ENCODE peak calls at places on chromosome 12, in five cellular contexts. D is HEK293T, U is GM12878, I is K562, S is SK-N-SH. R is an unnamed sample.

GRCh38 chr12:123960856-123961255 is 11.8 kb downstream of the CCDC92 start:
- DNase-seq in D (no peak), U (no peak), I (no peak), S (no peak), R (no peak)

GRCh38 chr12:71904629-71905028 is 34.0 kb upstream of the TPH2 start:
- DNase-seq in D (no peak), U (no peak), I (no peak), S (no peak), R (no peak)

GRCh38 chr12:100375023-100375737 is 18.3 kb downstream of the SLC17A8 start:
- DNase-seq in D (no peak), U (no peak), I (no peak), S (no peak), R (no peak)

GRCh38 chr12:103348935-103349334 is 146.8 kb downstream of the C12orf42 start:
- DNase-seq in D (no peak), U (no peak), I (no peak), S (no peak), R (no peak)

GRCh38 chr12:87283111-87283510 is 746.1 kb downstream of the C12orf50 start:
- DNase-seq in D (no peak), U (no peak), I (no peak), S (no peak), R (no peak)

GRCh38 chr12:15708396-15709070 is 80.7 kb downstream of the EPS8 start:
- DNase-seq in D (no peak), U (no peak), I (no peak), S (no peak), R (peak)

GRCh38 chr12:42482820-42483533 is 106.6 kb downstream of the PRICKLE1 start:
- DNase-seq in D (peak), U (no peak), I (peak), S (peak), R (peak)

GRCh38 chr12:89883630-89884364 is 175.2 kb upstream of the ATP2B1 start:
- DNase-seq in D (no peak), U (no peak), I (no peak), S (no peak), R (no peak)

GRCh38 chr12:68559246-68559645 is 51.5 kb upstream of the RAP1B start:
- DNase-seq in D (no peak), U (no peak), I (peak), S (no peak), R (no peak)

GRCh38 chr12:113091506-113091905 is 35.0 kb downstream of the DTX1 start:
- DNase-seq in D (no peak), U (no peak), I (no peak), S (no peak), R (no peak)

GRCh38 chr12:673849-674248 is 10.6 kb upstream of the NINJ2 start:
- DNase-seq in D (no peak), U (no peak), I (no peak), S (no peak), R (no peak)

GRCh38 chr12:19916982-19917381 is 451.4 kb upstream of the PDE3A start:
- DNase-seq in D (no peak), U (no peak), I (no peak), S (no peak), R (no peak)

DNA sequence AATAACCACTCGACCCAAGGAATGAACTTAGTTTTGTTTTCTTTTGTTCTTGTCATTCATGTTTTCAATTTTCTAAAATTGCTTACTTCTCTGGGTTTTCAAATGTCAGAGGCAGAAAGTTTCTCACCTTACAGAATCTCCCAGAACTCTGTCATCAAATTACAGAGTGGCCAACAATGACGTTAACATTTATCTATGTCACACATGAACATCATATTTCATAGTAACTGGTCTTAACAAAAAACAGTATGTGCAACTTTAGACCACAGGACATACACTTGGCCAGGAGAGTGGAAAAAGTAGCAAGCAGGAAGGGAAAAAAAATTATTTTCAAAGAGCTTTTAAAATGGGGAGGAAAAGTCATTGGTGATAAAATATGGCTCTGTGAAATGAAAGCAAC is 426.6 kb downstream of the MED13L start:
- DNase-seq in D (no peak), U (no peak), I (no peak), S (no peak), R (no peak)
- TF ChIP-seq FOXM1 in D (no peak), U (no peak), I (no peak), S (no peak), R (no peak)

DNA sequence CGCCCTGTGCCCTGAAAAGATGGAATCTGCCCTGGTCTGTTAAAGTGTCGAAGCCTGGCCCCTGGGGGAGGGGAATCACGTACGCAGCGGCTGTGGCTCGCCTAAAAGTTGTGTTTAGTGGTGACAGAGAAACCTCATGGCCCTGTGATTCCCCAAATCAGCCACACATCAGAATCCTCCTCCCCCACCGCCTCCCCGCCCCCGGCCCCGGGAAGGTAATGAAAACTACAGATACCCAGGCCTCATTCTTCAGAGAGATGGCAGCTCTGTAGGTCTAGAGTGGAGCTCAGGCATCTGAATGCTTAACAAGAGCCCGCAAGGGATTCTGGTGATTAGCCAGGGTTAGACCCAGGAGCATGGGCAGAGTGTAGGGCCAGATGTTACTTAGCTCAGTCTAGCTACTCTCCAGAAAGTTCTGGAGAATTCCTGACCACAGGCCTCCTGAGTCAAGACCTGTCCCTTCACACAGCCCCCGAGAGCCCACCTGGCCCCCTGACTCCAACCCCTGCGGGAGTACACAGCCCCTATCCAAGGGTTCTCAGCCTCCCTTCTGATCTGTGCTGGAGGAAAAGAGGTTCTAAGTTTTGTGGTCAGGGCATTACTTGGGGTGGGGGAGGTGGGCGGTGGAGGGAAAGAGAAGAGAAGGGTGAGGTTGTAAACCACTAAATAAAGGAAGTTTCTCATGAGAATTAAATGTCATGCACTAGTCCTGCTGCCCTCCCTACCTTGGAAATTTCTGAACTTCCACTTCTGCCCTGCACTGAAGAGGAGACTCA is 114.8 kb downstream of the PLXNC1 start:
- DNase-seq in D (no peak), U (peak), I (peak), S (no peak), R (no peak)
- TF ChIP-seq FOXM1 in D (no peak), U (peak), I (no peak), S (no peak), R (no peak)

DNA sequence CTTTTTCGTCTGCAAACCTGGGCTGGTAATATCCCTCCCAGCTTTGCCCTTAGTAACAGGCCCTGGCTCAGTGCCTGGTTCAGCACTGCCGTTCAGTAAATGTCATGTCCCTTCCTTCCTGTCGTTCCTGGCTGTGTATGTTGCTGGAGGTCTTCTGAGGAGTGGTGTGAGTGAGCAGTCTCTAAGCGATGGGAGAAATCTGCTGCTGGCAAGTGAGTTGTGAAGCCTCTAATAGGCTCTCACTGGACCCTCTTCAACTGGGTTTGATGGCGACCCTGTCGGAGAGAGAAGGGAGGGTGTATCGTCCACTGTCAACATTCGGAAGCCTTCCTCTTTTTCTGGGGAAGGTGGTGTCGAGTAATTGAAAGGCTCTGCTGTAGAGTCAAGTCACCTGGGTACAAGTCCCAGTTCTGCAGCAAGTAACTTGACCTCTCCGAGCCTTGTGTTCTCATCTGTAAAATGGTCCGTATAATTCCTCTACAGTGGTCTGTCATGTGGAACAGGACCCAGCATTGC is 62.8 kb downstream of the HRK start:
- DNase-seq in D (no peak), U (no peak), I (peak), S (peak), R (no peak)
- TF ChIP-seq FOXM1 in D (no peak), U (no peak), I (no peak), S (no peak), R (no peak)

GRCh38 chr12:49505672-49506071 is 33.2 kb upstream of the KCNH3 start:
- DNase-seq in D (no peak), U (no peak), I (no peak), S (no peak), R (no peak)
- TF ChIP-seq FOXM1 in D (no peak), U (no peak), I (no peak), S (no peak), R (no peak)

GRCh38 chr12:65894624-65895023 is 70.3 kb downstream of the HMGA2 start:
- DNase-seq in D (no peak), U (no peak), I (no peak), S (no peak), R (no peak)

GRCh38 chr12:65891219-65891618 is 66.9 kb downstream of the HMGA2 start:
- DNase-seq in D (no peak), U (no peak), I (no peak), S (no peak), R (no peak)

GRCh38 chr12:65891987-65892481 is 67.8 kb downstream of the HMGA2 start:
- DNase-seq in D (no peak), U (no peak), I (no peak), S (no peak), R (no peak)

GRCh38 chr12:65894127-65894526 is 69.8 kb downstream of the HMGA2 start:
- DNase-seq in D (no peak), U (no peak), I (no peak), S (no peak), R (no peak)

GRCh38 chr12:65892905-65893304 is 68.6 kb downstream of the HMGA2 start:
- DNase-seq in D (no peak), U (no peak), I (no peak), S (no peak), R (no peak)
- TF ChIP-seq FOXM1 in D (no peak), U (no peak), I (no peak), S (no peak), R (no peak)

GRCh38 chr12:41228066-41228820 is 40.1 kb downstream of the PDZRN4 start:
- DNase-seq in D (no peak), U (no peak), I (no peak), S (no peak), R (no peak)
- TF ChIP-seq FOXM1 in D (no peak), U (no peak), I (no peak), S (no peak), R (no peak)

DNA sequence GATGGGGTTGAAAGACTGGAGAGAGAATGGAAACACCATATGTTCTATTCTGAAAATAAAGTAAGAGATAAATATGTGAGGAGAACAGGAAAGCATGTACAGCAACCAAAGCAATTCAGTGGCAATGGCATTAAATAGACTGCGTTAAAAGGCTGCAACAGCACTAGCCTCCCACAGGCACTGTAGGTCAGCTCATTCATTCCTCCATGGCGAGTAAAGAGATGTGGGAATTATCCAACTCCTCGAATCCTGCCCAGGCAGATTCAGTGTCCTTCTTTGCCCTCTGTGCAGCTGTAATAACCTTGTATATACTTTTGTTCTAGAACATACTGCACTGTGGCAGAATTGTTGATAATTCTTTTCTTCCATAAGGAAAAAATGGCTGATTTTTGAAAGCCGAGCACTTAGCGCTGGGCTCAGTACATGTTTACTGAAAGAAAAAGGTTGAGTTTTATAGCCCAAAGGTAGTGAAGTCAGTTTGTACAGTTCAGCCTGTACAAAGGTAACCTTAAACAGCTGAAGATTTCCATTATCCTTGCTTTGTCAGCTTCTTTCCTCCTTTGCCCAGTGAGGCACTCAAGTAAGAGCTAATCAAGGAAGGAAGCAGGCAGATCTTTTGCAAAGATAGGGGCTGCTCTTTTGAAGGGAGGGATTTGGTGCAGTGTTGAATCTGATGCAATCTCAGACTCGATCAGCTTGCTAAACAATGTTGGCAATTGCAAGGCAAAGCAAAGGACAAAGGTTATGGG is 44.0 kb downstream of the ANO6 start:
- DNase-seq in D (no peak), U (no peak), I (no peak), S (no peak), R (peak)
- TF ChIP-seq FOXM1 in D (no peak), U (no peak), I (no peak), S (no peak), R (no peak)

DNA sequence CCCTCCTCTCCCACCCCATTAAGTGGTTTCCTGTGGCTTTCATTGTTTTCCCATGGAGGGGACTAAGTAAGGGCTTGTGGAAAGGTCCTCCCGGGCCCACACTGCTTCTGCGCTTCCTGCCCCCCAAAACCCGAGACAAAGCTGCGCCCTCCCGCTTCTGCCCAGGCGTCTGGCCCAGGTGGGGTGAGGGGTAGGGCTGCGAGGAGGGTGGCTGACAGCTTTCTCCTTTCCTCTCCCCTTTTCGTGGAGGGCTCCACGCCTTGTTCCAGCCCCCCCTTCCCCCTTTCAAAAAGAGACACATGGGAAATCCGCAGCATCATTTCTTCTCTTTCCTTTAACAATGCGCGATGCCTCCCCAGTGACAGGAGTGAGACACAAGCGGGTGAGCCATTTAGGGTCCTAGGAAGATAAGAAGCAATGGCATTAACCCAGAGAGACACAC is 622 bp downstream of the DIP2B start:
- DNase-seq in D (no peak), U (no peak), I (peak), S (peak), R (no peak)
- TF ChIP-seq FOXM1 in D (no peak), U (no peak), I (no peak), S (no peak), R (no peak)

DNA sequence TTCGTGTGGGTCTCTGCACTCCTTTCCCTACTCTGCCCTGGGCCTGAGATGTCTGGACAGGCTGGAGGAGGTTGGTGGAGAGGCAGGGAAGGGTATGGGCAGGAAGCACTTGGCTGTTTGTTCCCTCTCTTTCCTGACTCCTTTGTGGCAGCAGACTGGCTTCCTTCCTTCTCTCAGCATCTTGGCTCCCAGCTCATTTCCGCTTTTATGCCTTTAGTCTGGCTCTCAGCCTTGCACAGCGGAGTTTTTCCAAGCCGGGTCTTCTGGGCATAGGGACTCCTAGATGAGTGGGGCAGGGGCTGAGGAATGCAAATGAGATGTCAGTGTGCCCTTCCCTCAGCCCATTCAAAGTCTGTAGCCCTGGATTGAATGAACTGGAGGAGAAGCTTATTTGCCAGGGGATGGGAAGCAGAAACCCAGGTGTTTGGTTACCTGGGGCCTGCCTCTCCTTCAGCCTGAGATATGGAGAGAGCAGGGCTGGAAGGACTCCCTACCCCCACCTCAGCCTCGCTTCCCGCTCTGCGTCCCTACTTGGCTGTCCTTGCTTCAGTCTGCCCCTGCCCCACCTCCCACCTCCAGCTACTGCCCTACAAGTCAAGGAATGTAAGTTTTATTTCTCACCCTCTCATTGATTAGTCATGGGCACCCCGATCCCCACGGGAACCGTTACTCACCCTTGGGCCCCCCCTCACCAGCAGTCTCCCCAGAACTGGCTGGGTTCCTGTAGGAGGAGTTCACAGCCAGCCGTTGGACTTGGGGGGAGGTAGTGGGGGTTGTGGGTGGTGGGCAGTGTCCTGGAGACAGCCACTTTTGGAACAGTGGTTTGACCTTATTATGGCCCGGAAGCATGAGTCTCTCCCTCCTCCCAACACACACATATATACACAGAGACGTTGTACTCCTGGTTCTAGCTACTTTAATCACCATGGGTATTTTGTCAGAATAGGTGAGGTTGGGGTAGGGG is 9.3 kb upstream of the ITGA5 start:
- DNase-seq in D (no peak), U (no peak), I (peak), S (no peak), R (no peak)
- TF ChIP-seq FOXM1 in D (no peak), U (no peak), I (no peak), S (no peak), R (no peak)

R was measured in HepG2.